ENCODE peak calls at places on chromosomes 2 and 18, in five cellular contexts. One of them, this sample, is unnamed.

GRCh38 chr2:65075605-65076344 is 19.6 kb downstream of the CEP68 start:
- DNase-seq in CD8-positive, alpha-beta T cell: no peak
- DNase-seq in breast epithelium: no peak
- DNase-seq in IMR-90: no peak
- DNase-seq in Panc1: no peak
- DNase-seq in this sample: no peak

GRCh38 chr18:57242285-57242684 is 95.4 kb downstream of the BOD1L2 start:
- DNase-seq in Panc1: no peak
- DNase-seq in IMR-90: no peak
- DNase-seq in CD8-positive, alpha-beta T cell: no peak
- DNase-seq in breast epithelium: no peak
- DNase-seq in this sample: no peak

GRCh38 chr2:190592831-190593230 is 56.1 kb upstream of the NAB1 start:
- DNase-seq in CD8-positive, alpha-beta T cell: no peak
- DNase-seq in breast epithelium: no peak
- DNase-seq in IMR-90: peak; percentile 21
- DNase-seq in Panc1: no peak
- DNase-seq in this sample: no peak

GRCh38 chr18:34957119-34957863 is 83.9 kb upstream of the MAPRE2 start:
- DNase-seq in IMR-90: no peak
- DNase-seq in breast epithelium: no peak
- DNase-seq in Panc1: no peak
- DNase-seq in CD8-positive, alpha-beta T cell: no peak
- DNase-seq in this sample: no peak

GRCh38 chr2:196854629-196855028 is 45.5 kb upstream of the C2orf66 start:
- DNase-seq in breast epithelium: no peak
- DNase-seq in Panc1: no peak
- DNase-seq in CD8-positive, alpha-beta T cell: no peak
- DNase-seq in IMR-90: no peak
- DNase-seq in this sample: no peak

GRCh38 chr18:61892683-61893303 is at the start of gene RNF152:
- DNase-seq in Panc1: no peak
- DNase-seq in breast epithelium: peak; percentile 54
- DNase-seq in CD8-positive, alpha-beta T cell: peak; percentile 25
- DNase-seq in IMR-90: peak; percentile 25
- DNase-seq in this sample: no peak

GRCh38 chr2:74374509-74375205 is 5.5 kb downstream of the DCTN1 start:
- DNase-seq in breast epithelium: no peak
- DNase-seq in CD8-positive, alpha-beta T cell: no peak
- DNase-seq in Panc1: no peak
- DNase-seq in IMR-90: peak; percentile 72
- DNase-seq in this sample: no peak

GRCh38 chr2:215236131-215236530 is 75.7 kb upstream of the ATIC start:
- DNase-seq in CD8-positive, alpha-beta T cell: no peak
- DNase-seq in IMR-90: no peak
- DNase-seq in Panc1: no peak
- DNase-seq in breast epithelium: no peak
- DNase-seq in this sample: no peak

GRCh38 chr2:172082944-172083718 is 2.2 kb upstream of the DLX1 start:
- DNase-seq in breast epithelium: no peak
- DNase-seq in Panc1: no peak
- DNase-seq in CD8-positive, alpha-beta T cell: no peak
- DNase-seq in IMR-90: no peak
- DNase-seq in this sample: no peak

DNA sequence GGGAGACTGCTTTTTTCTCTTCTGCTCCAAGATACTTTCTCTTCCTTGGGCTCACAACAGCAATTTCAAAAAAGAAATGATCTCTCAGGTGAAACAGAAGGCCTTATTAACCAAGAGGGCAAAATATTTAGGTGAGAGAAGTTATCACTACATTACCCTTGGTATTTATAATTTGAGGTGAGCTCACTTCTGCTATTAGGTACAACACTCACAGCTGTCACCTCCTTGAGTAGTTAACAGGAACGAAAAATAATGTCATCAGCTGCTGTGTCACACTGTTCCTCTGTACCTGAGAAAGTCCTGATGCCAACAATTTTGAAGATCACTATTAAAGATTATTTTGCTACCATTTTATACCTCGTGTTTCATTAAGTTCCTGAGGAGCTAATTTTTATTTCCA is 205.0 kb downstream of the DLGAP1 start:
- DNase-seq in breast epithelium: no peak
- DNase-seq in CD8-positive, alpha-beta T cell: no peak
- DNase-seq in Panc1: no peak
- DNase-seq in IMR-90: no peak
- DNase-seq in this sample: no peak
- H3K4me1 ChIP-seq in breast epithelium: no peaks in the 10 kb centered on the region
- H3K4me1 ChIP-seq in CD8-positive, alpha-beta T cell: no peaks in the 10 kb centered on the region
- H3K4me1 ChIP-seq in Panc1: no peaks in the 10 kb centered on the region
- H3K4me1 ChIP-seq in IMR-90: no peaks in the 10 kb centered on the region
- H3K4me1 ChIP-seq in this sample: no peaks in the 10 kb centered on the region

DNA sequence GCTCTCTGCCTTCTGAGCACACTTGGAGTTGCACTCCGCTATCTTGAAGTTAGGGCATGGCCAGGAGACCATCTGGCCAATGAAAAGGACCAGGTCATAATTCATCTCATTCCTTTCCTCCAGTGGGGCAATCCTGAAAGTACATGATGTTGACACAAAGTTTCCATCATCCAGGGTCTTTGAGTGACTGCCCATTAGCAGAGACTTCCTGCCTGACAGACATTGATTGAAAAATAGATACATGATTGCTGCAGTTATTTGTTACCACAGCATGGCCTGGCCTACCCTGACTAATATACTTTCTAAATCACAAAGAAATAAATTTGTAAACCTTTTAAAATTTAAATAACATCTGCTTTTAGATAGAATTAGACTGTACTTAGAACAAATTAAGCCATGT is 50.0 kb upstream of the SCG2 start:
- DNase-seq in IMR-90: no peak
- DNase-seq in breast epithelium: no peak
- DNase-seq in Panc1: no peak
- DNase-seq in CD8-positive, alpha-beta T cell: no peak
- DNase-seq in this sample: no peak
- H3K27ac ChIP-seq in IMR-90: no peak overlapping the region
- H3K27ac ChIP-seq in breast epithelium: no peak overlapping the region
- H3K27ac ChIP-seq in Panc1: no peak overlapping the region
- H3K27ac ChIP-seq in CD8-positive, alpha-beta T cell: no peak overlapping the region
- H3K27ac ChIP-seq in this sample: no peak overlapping the region

GRCh38 chr2:230592775-230593174 is 119.9 kb upstream of the CAB39 start:
- DNase-seq in Panc1: no peak
- DNase-seq in CD8-positive, alpha-beta T cell: no peak
- DNase-seq in breast epithelium: no peak
- DNase-seq in IMR-90: no peak
- DNase-seq in this sample: no peak
- H3K4me1 ChIP-seq in Panc1: no peaks in the 10 kb centered on the region
- H3K4me1 ChIP-seq in CD8-positive, alpha-beta T cell: peaks cover 30% of the 10 kb centered on the region
- H3K4me1 ChIP-seq in breast epithelium: no peaks in the 10 kb centered on the region
- H3K4me1 ChIP-seq in IMR-90: peaks cover 1% of the 10 kb centered on the region
- H3K4me1 ChIP-seq in this sample: peaks cover 15% of the 10 kb centered on the region

GRCh38 chr18:56161604-56162003 is 476.8 kb downstream of the TXNL1 start:
- DNase-seq in Panc1: no peak
- DNase-seq in IMR-90: no peak
- DNase-seq in CD8-positive, alpha-beta T cell: no peak
- DNase-seq in breast epithelium: no peak
- DNase-seq in this sample: no peak
- H3K27ac ChIP-seq in Panc1: no peak overlapping the region
- H3K27ac ChIP-seq in IMR-90: no peak overlapping the region
- H3K27ac ChIP-seq in CD8-positive, alpha-beta T cell: no peak overlapping the region
- H3K27ac ChIP-seq in breast epithelium: no peak overlapping the region
- H3K27ac ChIP-seq in this sample: no peak overlapping the region

DNA sequence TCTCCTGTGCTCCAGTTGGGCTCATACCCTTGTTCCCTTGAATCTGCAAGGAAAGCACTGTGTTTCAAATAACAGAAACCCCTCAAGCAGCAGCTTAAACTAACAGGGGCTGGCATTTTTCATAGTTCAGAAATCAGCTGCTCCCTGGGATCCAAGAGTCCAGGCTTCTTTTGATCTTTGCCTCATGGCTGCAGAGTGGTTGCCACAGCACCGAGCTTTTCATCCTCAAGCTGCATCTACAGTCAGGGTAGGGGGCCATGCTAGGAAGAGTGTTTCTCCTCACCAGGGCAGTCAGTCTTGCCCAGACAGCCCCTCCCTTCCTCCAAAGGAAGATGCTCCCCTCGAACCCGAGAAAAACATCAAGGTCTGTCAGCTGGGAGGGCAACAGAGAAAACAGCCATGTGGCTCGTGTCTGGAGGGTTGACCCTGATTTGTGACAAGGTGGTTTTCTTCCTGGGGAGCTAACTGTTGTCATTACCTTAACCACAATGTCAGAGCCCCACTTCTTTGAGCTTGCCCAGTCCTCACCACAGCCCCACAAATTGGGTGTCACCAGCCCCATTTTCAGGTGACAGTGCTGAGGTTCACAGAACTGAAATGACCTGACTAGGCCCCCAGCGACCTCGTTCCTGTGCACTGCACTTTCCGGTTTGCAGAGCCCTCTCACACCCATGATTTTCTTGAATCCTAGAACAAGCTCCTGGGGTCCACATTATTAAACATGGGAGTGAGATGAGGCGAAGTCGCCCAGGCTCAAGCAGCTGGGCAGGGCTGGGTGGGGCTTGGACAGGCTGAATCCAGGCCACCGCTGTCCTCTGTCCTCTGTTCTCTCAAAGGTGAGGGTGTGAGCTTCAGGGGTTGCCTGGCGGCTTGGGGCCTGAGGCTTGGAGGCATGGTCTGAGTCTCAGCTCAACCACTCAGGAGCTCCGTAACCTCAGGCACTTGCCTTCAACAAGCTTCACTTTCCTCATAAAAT is 21.9 kb downstream of the ATOH8 start:
- DNase-seq in breast epithelium: no peak
- DNase-seq in IMR-90: no peak
- DNase-seq in Panc1: no peak
- DNase-seq in CD8-positive, alpha-beta T cell: no peak
- DNase-seq in this sample: no peak
- H3K4me1 ChIP-seq in breast epithelium: peaks cover 13% of the 10 kb centered on the region
- H3K4me1 ChIP-seq in IMR-90: peaks cover 32% of the 10 kb centered on the region
- H3K4me1 ChIP-seq in Panc1: peaks cover 36% of the 10 kb centered on the region
- H3K4me1 ChIP-seq in CD8-positive, alpha-beta T cell: no peaks in the 10 kb centered on the region
- H3K4me1 ChIP-seq in this sample: no peaks in the 10 kb centered on the region

DNA sequence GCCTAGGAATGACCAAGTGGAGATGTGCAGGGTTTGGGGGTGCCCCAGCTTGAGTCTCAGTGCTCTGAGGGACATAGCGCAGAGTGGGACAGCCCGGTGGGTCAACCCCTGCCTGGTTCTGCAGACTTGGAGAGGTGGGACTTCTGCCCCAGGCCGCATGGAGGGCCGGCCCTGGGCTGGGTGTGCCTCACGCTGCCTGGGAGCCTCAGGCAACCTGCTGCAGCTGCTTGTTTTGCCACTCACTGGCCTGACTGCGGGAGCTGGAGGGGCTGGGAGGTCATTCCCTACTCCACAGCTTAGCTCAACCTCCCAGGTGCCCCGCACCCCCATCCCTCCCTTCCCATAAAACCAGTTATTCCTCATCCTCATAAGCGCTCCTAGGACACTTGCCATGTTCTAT is 33.1 kb downstream of the ODC1 start:
- DNase-seq in Panc1: no peak
- DNase-seq in IMR-90: no peak
- DNase-seq in CD8-positive, alpha-beta T cell: no peak
- DNase-seq in breast epithelium: no peak
- DNase-seq in this sample: no peak
- H3K27ac ChIP-seq in Panc1: peak overlapping the region; percentile 83
- H3K27ac ChIP-seq in IMR-90: no peak overlapping the region
- H3K27ac ChIP-seq in CD8-positive, alpha-beta T cell: no peak overlapping the region
- H3K27ac ChIP-seq in breast epithelium: no peak overlapping the region
- H3K27ac ChIP-seq in this sample: no peak overlapping the region

GRCh38 chr2:84847326-84848050 is 33.4 kb downstream of the TRABD2A start:
- DNase-seq in CD8-positive, alpha-beta T cell: no peak
- DNase-seq in breast epithelium: no peak
- DNase-seq in IMR-90: no peak
- DNase-seq in Panc1: no peak
- DNase-seq in this sample: no peak

GRCh38 chr2:84846041-84846663 is 34.7 kb downstream of the TRABD2A start:
- DNase-seq in CD8-positive, alpha-beta T cell: peak; percentile 48
- DNase-seq in Panc1: no peak
- DNase-seq in IMR-90: peak; percentile 60
- DNase-seq in breast epithelium: no peak
- DNase-seq in this sample: peak; percentile 84

GRCh38 chr2:84844141-84844540 is 36.7 kb downstream of the TRABD2A start:
- DNase-seq in breast epithelium: no peak
- DNase-seq in IMR-90: no peak
- DNase-seq in CD8-positive, alpha-beta T cell: no peak
- DNase-seq in Panc1: no peak
- DNase-seq in this sample: no peak

GRCh38 chr2:84849271-84849952 is 31.5 kb downstream of the TRABD2A start:
- DNase-seq in breast epithelium: no peak
- DNase-seq in CD8-positive, alpha-beta T cell: peak; percentile 50
- DNase-seq in IMR-90: peak; percentile 60
- DNase-seq in Panc1: no peak
- DNase-seq in this sample: no peak

DNA sequence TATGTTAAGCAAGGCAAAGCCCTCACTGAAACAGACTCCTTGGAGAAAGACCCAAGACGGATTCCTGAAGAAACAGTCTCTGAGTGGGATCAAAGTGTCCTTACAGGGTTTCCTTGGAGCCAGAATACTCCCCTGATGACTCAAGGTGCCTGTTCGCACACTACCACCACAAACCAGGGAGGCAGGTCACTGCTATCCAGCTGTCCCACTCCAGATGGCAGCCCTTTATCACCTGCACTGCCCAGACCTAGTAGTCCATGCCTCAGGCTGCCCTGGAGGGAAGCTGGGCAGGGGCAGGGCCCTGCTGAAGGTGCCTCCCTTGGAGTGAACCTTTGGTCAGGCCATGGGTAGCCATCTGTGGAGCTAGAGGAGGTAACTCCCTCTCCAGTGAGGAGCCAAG is 34.2 kb downstream of the TRABD2A start:
- DNase-seq in breast epithelium: no peak
- DNase-seq in CD8-positive, alpha-beta T cell: no peak
- DNase-seq in Panc1: no peak
- DNase-seq in IMR-90: peak; percentile 78
- DNase-seq in this sample: no peak
- H3K4me1 ChIP-seq in breast epithelium: no peaks in the 10 kb centered on the region
- H3K4me1 ChIP-seq in CD8-positive, alpha-beta T cell: peaks cover 97% of the 10 kb centered on the region
- H3K4me1 ChIP-seq in Panc1: no peaks in the 10 kb centered on the region
- H3K4me1 ChIP-seq in IMR-90: peaks cover 20% of the 10 kb centered on the region
- H3K4me1 ChIP-seq in this sample: peaks cover 93% of the 10 kb centered on the region

DNA sequence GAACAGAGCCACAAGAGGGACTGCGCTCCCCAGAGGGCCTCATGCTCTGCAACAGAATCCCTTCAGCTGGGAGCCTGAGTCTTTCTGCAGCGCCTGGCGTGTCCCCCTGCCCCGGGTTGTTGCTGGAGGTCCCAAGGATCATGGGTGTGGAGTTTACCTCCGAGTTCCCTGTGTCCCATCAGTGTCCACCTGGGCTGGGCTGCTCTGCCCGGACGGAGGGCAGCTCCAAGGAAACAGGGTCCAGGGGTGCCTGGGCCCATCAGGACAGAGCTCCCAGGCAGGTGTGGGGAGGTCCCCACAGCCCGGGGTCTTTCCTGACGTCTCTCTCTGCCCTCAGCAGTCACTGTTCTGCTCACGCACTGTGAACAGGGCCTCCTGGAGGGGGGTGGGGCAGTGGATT is 63.5 kb downstream of the EMILIN2 start:
- DNase-seq in breast epithelium: no peak
- DNase-seq in CD8-positive, alpha-beta T cell: no peak
- DNase-seq in IMR-90: no peak
- DNase-seq in Panc1: no peak
- DNase-seq in this sample: no peak
- H3K27ac ChIP-seq in breast epithelium: no peak overlapping the region
- H3K27ac ChIP-seq in CD8-positive, alpha-beta T cell: no peak overlapping the region
- H3K27ac ChIP-seq in IMR-90: no peak overlapping the region
- H3K27ac ChIP-seq in Panc1: no peak overlapping the region
- H3K27ac ChIP-seq in this sample: no peak overlapping the region

GRCh38 chr2:73083886-73084792 is 12.6 kb upstream of the SFXN5 start:
- DNase-seq in breast epithelium: no peak
- DNase-seq in IMR-90: no peak
- DNase-seq in CD8-positive, alpha-beta T cell: no peak
- DNase-seq in Panc1: no peak
- DNase-seq in this sample: no peak
- H3K4me1 ChIP-seq in breast epithelium: no peaks in the 10 kb centered on the region
- H3K4me1 ChIP-seq in IMR-90: peaks cover 22% of the 10 kb centered on the region
- H3K4me1 ChIP-seq in CD8-positive, alpha-beta T cell: no peaks in the 10 kb centered on the region
- H3K4me1 ChIP-seq in Panc1: no peaks in the 10 kb centered on the region
- H3K4me1 ChIP-seq in this sample: no peaks in the 10 kb centered on the region

This sample was measured in naive thymus-derived CD4-positive, alpha-beta T cell.